ENCODE peak calls at places on chromosomes 16 and 17, in seven cellular contexts. L is heart right ventricle, Z is chondrocyte, Q is NB4, C is Caco-2, S is endothelial cell, H is heart left ventricle. O is an unnamed sample.

GRCh38 chr16:23498863-23499262 is 11.4 kb downstream of the GGA2 start:
- DNase-seq in L (no peak), Z (no peak), Q (no peak), C (no peak), S (no peak), H (no peak), O (no peak)

GRCh38 chr17:79742951-79743476 is 12.3 kb downstream of the ENPP7 start:
- DNase-seq in L (no peak), Z (no peak), Q (no peak), C (peak), S (no peak), H (no peak), O (no peak)

GRCh38 chr17:79388556-79389295 is 222.1 kb downstream of the RBFOX3 start:
- DNase-seq in L (peak), Z (no peak), Q (peak), C (peak), S (peak), H (peak), O (peak)

GRCh38 chr16:67302882-67303434 is 23.6 kb downstream of the KCTD19 start:
- DNase-seq in L (no peak), Z (peak), Q (no peak), C (no peak), S (no peak), H (no peak), O (no peak)

GRCh38 chr17:43578699-43579569 is 32.8 kb upstream of the ETV4 start:
- DNase-seq in L (no peak), Z (no peak), Q (no peak), C (peak), S (peak), H (no peak), O (peak)

GRCh38 chr16:73216932-73217331 is 169.0 kb upstream of the ZFHX3 start:
- DNase-seq in L (no peak), Z (no peak), Q (no peak), C (no peak), S (no peak), H (no peak), O (no peak)

GRCh38 chr17:79801156-79802038 is 4.5 kb upstream of the CBX8 start:
- DNase-seq in L (no peak), Z (no peak), Q (peak), C (peak), S (no peak), H (no peak), O (no peak)

GRCh38 chr16:85473909-85474640 is 139.0 kb upstream of the GSE1 start:
- DNase-seq in L (no peak), Z (no peak), Q (no peak), C (no peak), S (no peak), H (no peak), O (no peak)

GRCh38 chr16:58020628-58021521 is 4.7 kb upstream of the MMP15 start:
- DNase-seq in L (peak), Z (no peak), Q (peak), C (peak), S (peak), H (peak), O (peak)

GRCh38 chr17:46020023-46020735 is 21.1 kb downstream of the STH start:
- DNase-seq in L (no peak), Z (no peak), Q (no peak), C (no peak), S (no peak), H (no peak), O (no peak)

GRCh38 chr17:10649031-10649430 is 8.1 kb downstream of the MYH3 start:
- DNase-seq in L (no peak), Z (no peak), Q (no peak), C (no peak), S (no peak), H (no peak), O (no peak)

GRCh38 chr16:47847220-47847970 is 308.4 kb downstream of the ABCC12 start:
- DNase-seq in L (no peak), Z (no peak), Q (no peak), C (no peak), S (no peak), H (no peak), O (no peak)

GRCh38 chr16:75653926-75654325 is 6.4 kb downstream of the TERF2IP start:
- DNase-seq in L (no peak), Z (no peak), Q (no peak), C (no peak), S (no peak), H (no peak), O (no peak)

DNA sequence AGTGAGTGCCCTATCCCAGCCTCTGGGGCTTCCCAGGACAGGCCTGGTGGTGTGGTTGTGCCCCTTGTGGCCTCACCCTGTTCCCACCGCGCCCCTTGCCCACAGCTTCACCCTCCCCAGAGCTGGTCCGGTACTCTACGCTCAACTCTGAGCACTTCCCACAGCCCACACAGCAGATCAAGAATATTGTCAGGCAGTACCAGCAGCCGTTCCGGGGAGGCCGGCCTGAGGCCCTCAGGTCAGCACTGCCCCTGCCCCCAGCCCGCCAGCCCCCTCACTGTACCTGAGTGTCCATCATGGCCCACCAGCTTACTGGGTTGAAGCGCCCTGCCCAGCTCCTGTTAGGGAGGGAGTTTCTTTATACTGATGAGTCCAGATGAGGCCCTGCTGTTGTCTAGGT is 32.3 kb upstream of the ALKBH5 start:
- DNase-seq in L (no peak), Z (no peak), Q (no peak), C (no peak), S (no peak), H (no peak), O (no peak)
- TF ChIP-seq CTCF in L (no peak), Z (no peak), Q (no peak), C (no peak), S (no peak), H (no peak), O (no peak)

DNA sequence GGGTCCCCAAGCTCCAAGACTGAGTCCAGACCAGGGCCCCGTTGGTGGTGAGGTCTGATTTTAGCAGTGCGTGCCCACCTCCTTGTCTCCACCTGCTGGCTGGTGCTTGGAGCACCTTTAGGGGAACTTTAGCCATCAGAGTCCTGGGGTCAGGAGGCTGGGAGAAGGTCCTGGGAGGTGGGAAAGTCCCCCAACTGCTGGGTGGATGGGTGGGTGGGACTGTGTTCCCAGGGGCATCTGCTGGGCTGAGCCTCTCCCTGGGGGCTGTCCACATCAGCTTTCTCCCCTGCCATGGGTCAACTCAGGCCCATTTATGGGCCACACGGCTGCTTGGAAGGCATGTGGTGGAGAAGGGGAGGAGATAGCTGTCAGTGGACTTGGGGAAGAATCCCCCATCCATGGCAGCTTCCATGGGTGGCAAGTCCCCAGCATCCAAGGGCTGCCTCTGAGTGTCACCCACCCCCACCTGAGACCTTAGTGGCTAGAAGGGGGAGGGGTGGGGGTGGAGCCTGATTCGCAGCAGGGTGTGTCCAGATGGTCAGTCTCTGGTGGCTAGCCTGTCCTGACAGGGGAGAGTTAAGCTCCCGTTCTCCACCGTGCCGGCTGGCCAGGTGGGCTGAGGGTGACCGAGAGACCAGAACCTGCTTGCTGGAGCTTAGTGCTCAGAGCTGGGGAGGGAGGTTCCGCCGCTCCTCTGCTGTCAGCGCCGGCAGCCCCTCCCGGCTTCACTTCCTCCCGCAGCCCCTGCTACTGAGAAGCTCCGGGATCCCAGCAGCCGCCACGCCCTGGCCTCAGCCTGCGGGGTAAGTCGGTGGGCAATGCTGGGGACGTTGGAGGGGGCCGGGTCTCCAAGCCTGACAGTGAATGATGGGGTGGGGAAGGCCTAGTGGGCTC is at the start of gene TRPV2:
- DNase-seq in L (peak), Z (no peak), Q (peak), C (peak), S (no peak), H (peak), O (no peak)
- TF ChIP-seq CTCF in L (peak), Z (peak), Q (peak), C (peak), S (no peak), H (no peak), O (peak)

DNA sequence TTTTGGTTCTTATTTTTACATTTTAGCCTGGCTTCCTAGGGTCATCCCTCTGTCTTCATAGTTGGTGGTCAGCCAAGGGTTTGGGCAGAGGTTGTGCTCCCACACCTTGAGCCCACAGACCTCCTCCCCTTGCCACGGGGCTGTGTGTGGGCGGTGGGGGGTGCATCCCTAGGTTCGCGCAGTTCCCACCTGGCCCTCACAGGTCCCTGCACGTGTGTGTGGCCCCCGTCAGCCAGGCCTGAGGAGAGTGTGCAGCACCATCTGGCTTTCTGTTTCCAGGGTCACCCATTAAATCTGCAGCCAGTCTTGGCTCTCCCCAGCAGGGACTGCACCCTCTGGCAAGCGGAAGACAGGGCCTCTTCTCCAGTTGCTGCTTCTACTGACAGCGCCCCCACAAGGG is 13.6 kb upstream of the OGFOD3 start:
- DNase-seq in L (no peak), Z (no peak), Q (no peak), C (no peak), S (no peak), H (no peak), O (no peak)
- TF ChIP-seq CTCF in L (no peak), Z (no peak), Q (no peak), C (no peak), S (no peak), H (no peak), O (no peak)

GRCh38 chr16:78638371-78638770 is 538.9 kb downstream of the WWOX start:
- DNase-seq in L (no peak), Z (no peak), Q (no peak), C (no peak), S (no peak), H (no peak), O (no peak)
- TF ChIP-seq CTCF in L (no peak), Z (no peak), Q (no peak), C (no peak), S (no peak), H (no peak), O (no peak)

GRCh38 chr17:36534117-36534880 is at the start of gene MYO19:
- DNase-seq in L (peak), Z (no peak), Q (peak), C (peak), S (peak), H (peak), O (peak)
- TF ChIP-seq CTCF in L (peak), Z (peak), Q (peak), C (peak), S (peak), H (peak), O (peak)

DNA sequence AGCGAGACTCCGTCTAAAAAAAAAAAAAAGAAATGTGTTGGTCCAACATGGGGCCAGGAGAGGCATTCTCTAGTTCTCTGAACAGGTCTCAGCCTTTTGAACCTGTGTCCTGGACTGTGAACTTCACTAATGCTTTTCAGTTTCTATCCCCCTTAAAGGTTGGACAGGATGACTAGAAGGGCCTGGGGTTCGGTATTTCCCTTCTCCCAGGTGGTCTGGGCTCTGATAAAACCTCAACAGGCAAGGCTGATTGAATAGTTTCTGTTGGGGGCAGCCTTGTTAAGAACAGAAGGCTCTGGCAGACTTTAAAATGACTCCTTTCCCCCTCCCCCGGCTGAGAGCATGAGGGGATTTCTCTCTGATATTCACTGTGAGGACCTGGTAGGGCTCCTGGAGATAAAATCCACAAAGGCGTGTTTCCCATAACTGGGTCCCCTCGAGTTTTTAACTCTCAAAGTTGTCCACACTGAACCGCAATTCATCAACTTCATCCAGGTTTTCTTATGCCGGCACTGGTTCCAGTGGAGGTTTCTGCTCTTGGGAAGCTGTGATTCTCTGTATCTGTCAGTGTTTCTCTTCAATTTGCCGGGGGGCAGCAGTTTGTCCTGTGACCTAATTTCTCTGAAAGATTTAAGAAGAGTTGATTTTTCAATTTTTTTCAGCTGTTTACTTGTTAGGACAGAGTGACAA is 91.3 kb downstream of the METRNL start:
- DNase-seq in L (no peak), Z (peak), Q (no peak), C (no peak), S (no peak), H (no peak), O (no peak)
- TF ChIP-seq CTCF in L (no peak), Z (no peak), Q (no peak), C (no peak), S (no peak), H (no peak), O (no peak)

DNA sequence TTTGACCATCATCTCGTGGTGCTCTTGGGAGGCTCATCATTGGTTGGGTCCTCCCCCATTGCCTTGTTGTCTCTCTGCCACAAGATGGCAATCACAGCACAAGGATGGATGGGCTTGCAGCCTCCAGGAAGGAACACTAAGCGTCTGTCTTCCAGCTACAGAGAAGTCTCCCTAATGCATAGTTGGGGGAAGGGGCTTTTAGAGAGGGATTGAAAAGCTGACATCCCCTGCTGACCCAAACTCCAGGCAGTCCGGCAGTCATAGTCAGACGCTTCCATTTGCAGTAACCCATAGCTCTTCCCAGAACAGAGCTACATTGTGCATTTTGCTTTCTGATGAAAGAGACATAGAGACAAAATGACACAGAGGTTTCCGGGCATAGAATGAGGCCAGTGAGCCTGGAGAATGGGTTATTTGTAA is 111.4 kb downstream of the UTP18 start:
- DNase-seq in L (no peak), Z (no peak), Q (peak), C (peak), S (peak), H (no peak), O (peak)
- TF ChIP-seq CTCF in L (peak), Z (peak), Q (peak), C (peak), S (peak), H (peak), O (peak)

GRCh38 chr17:49708515-49709161 is 874 bp upstream of the SLC35B1 start:
- DNase-seq in L (no peak), Z (no peak), Q (no peak), C (no peak), S (no peak), H (no peak), O (no peak)

GRCh38 chr17:49705254-49705653 is 2.5 kb downstream of the SLC35B1 start:
- DNase-seq in L (no peak), Z (no peak), Q (no peak), C (no peak), S (no peak), H (no peak), O (no peak)

GRCh38 chr17:49703557-49704277 is 4.0 kb downstream of the SLC35B1 start:
- DNase-seq in L (no peak), Z (no peak), Q (peak), C (peak), S (no peak), H (no peak), O (no peak)

GRCh38 chr17:49707608-49708514 is at the start of gene SLC35B1:
- DNase-seq in L (peak), Z (peak), Q (peak), C (peak), S (peak), H (peak), O (peak)

DNA sequence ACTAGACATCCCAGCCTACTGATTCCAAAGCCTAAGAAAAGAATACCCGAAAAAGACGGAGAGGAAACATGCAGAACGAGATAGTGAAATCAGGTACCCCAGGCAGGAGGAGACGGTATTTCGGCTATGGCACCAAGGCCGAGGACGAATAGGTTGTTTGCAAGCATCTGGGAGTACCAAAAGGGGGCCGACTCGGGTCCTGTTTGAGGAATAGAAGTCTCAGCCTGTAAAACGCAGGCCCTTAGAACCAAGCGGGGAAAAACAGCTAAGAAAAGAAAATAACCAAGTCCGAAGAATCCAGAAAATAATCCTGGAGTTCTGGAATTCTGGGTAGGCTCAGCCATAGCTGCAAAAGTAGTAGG is 537 bp downstream of the SLC35B1 start:
- DNase-seq in L (no peak), Z (no peak), Q (peak), C (no peak), S (no peak), H (no peak), O (no peak)
- TF ChIP-seq CTCF in L (no peak), Z (no peak), Q (no peak), C (no peak), S (no peak), H (no peak), O (no peak)